ENCODE peak calls at places on chromosomes 2 and 18, in five cellular contexts. U is HepG2, D is amniotic stem cell, V is NCI-H1105, G is right cardiac atrium. X is an unnamed sample.
A peak's percentile ranks its signal among the peaks of the same experiment; 100 is the strongest.

GRCh38 chr18:60176271-60176670 is 196.3 kb downstream of the MC4R start:
- DNase-seq in U (no peak), D (no peak), V (no peak), G (no peak), X (no peak)

GRCh38 chr2:30775833-30776232 is 31.4 kb downstream of the CAPN13 start:
- DNase-seq in U (no peak), D (no peak), V (no peak), G (no peak), X (no peak)

GRCh38 chr18:61600422-61600821 is 267.2 kb downstream of the CDH20 start:
- DNase-seq in U (no peak), D (no peak), V (no peak), G (no peak), X (no peak)

GRCh38 chr2:134576478-134576877 is 142.3 kb downstream of the TMEM163 start:
- DNase-seq in U (no peak), D (no peak), V (no peak), G (no peak), X (no peak)

GRCh38 chr2:85712849-85713612 is 18.9 kb downstream of the GNLY start:
- DNase-seq in U (no peak), D (no peak), V (no peak), G (peak; percentile 83), X (no peak)

GRCh38 chr18:5463390-5463789 is 80.4 kb downstream of the EPB41L3 start:
- DNase-seq in U (no peak), D (no peak), V (no peak), G (peak; percentile 78), X (no peak)

GRCh38 chr2:19630921-19631320 is 270.9 kb downstream of the TTC32 start:
- DNase-seq in U (no peak), D (no peak), V (no peak), G (no peak), X (no peak)

GRCh38 chr2:218659258-218659987 is at the start of the genes BCS1L and ZNF142:
- DNase-seq in U (peak; percentile 89), D (no peak), V (peak; percentile 86), G (peak; percentile 93), X (no peak)

GRCh38 chr2:234026693-234027254 is 23.7 kb upstream of the SPP2 start:
- DNase-seq in U (no peak), D (no peak), V (no peak), G (no peak), X (no peak)

GRCh38 chr2:156436477-156437085 is 402 bp downstream of the GPD2 start:
- DNase-seq in U (no peak), D (no peak), V (no peak), G (peak; percentile 19), X (no peak)

GRCh38 chr18:73715228-73715670 is 432.4 kb downstream of the FBXO15 start:
- DNase-seq in U (no peak), D (no peak), V (no peak), G (peak; percentile 27), X (no peak)

GRCh38 chr2:236359426-236359825 is 95.2 kb upstream of the ASB18 start:
- DNase-seq in U (no peak), D (no peak), V (no peak), G (no peak), X (no peak)

GRCh38 chr18:44130365-44130942 is 550.2 kb upstream of the SETBP1 start:
- DNase-seq in U (peak; percentile 10), D (peak; percentile 39), V (peak; percentile 79), G (peak; percentile 13), X (no peak)

GRCh38 chr2:60091884-60092283 is 461.6 kb downstream of the BCL11A start:
- DNase-seq in U (peak; percentile 48), D (no peak), V (no peak), G (no peak), X (no peak)

GRCh38 chr18:25873833-25874232 is 216.6 kb downstream of the SS18 start:
- DNase-seq in U (no peak), D (no peak), V (no peak), G (no peak), X (no peak)